ENCODE peak calls at places on chromosome 14, in seven cellular contexts. P is hepatocyte; J is stimulated activated CD8-positive, alpha-beta memory T cell treated with anti-CD3 and anti-CD28 coated beads, Interleukin-15, amount 100 ng/mL, for 24 hours; O is stimulated activated CD4-positive, alpha-beta T cell treated with anti-CD3 and anti-CD28 coated beads, Interleukin-1b, Interleukin-23, amount 100 ng/mL, for 1 hour; M is left ventricle myocardium superior; N is cardiac muscle cell; R is Ammon's horn. D is an unnamed sample.

GRCh38 chr14:104353221-104353920 is 215.0 kb downstream of the KIF26A start:
- DNase-seq in O (no peak), N (no peak), M (peak), P (no peak), R (no peak), J (no peak), D (no peak)

GRCh38 chr14:23359722-23360447 is 5.1 kb downstream of the EFS start:
- DNase-seq in R (no peak), O (no peak), P (no peak), N (no peak), M (no peak), J (no peak), D (no peak)

GRCh38 chr14:45679852-45680251 is 426.9 kb upstream of the MIS18BP1 start:
- DNase-seq in N (no peak), O (no peak), P (no peak), J (no peak), R (no peak), M (no peak), D (peak)

GRCh38 chr14:97138801-97139200 is 341.6 kb downstream of the VRK1 start:
- DNase-seq in M (no peak), P (no peak), J (no peak), R (no peak), N (peak), O (no peak), D (no peak)

GRCh38 chr14:99462211-99462610 is 18.4 kb downstream of the SETD3 start:
- DNase-seq in R (no peak), O (no peak), P (no peak), M (no peak), J (no peak), N (no peak), D (no peak)

GRCh38 chr14:73619524-73619923 is 7.2 kb downstream of the ACOT6 start:
- DNase-seq in N (no peak), R (no peak), J (no peak), M (no peak), O (no peak), P (no peak), D (no peak)

GRCh38 chr14:51365241-51365940 is 125.3 kb downstream of the TMX1 start:
- DNase-seq in R (no peak), O (no peak), N (no peak), P (no peak), J (no peak), M (no peak), D (no peak)

GRCh38 chr14:101220921-101221510 is 317.5 kb upstream of the RTL1 start:
- DNase-seq in J (no peak), O (no peak), P (no peak), R (no peak), M (no peak), N (no peak), D (no peak)

D was measured in RKO.